ENCODE peak calls at places on chromosomes 1 and 21, in five cellular contexts. One of them, this sample, is unnamed.

GRCh38 chr1:218347316-218347712 is 2.2 kb downstream of the TGFB2 start:
- DNase-seq in Daoy: peak; percentile 55
- DNase-seq in GM23248: peak; percentile 43
- DNase-seq in head of caudate nucleus: no peak
- DNase-seq in activated T-helper 1 cell treated with anti-CD3 and anti-CD28 coated beads, Interleukin-12 subunit alpha, Interleukin-12 subunit beta, Interleukin-2, Interleukin-4 antibody, amounts not matched to agents 30 ng/mL and 10 ng/mL and 1 ng/mL, durations not matched to agents 14 hours and 24 hours and 36 hours: no peak
- DNase-seq in this sample: peak; percentile 28

GRCh38 chr21:39094847-39095525 is 88.3 kb downstream of the PSMG1 start:
- DNase-seq in GM23248: peak; percentile 47
- DNase-seq in Daoy: peak; percentile 96
- DNase-seq in head of caudate nucleus: no peak
- DNase-seq in activated T-helper 1 cell treated with anti-CD3 and anti-CD28 coated beads, Interleukin-12 subunit alpha, Interleukin-12 subunit beta, Interleukin-2, Interleukin-4 antibody, amounts not matched to agents 30 ng/mL and 10 ng/mL and 1 ng/mL, durations not matched to agents 14 hours and 24 hours and 36 hours: no peak
- DNase-seq in this sample: peak; percentile 42

GRCh38 chr1:80925130-80925780 is 875.5 kb upstream of the ADGRL2 start:
- DNase-seq in activated T-helper 1 cell treated with anti-CD3 and anti-CD28 coated beads, Interleukin-12 subunit alpha, Interleukin-12 subunit beta, Interleukin-2, Interleukin-4 antibody, amounts not matched to agents 30 ng/mL and 10 ng/mL and 1 ng/mL, durations not matched to agents 14 hours and 24 hours and 36 hours: no peak
- DNase-seq in head of caudate nucleus: no peak
- DNase-seq in GM23248: no peak
- DNase-seq in Daoy: no peak
- DNase-seq in this sample: no peak

GRCh38 chr1:35708952-35709351 is 9.7 kb downstream of the C1orf216 start:
- DNase-seq in head of caudate nucleus: no peak
- DNase-seq in GM23248: no peak
- DNase-seq in Daoy: no peak
- DNase-seq in activated T-helper 1 cell treated with anti-CD3 and anti-CD28 coated beads, Interleukin-12 subunit alpha, Interleukin-12 subunit beta, Interleukin-2, Interleukin-4 antibody, amounts not matched to agents 30 ng/mL and 10 ng/mL and 1 ng/mL, durations not matched to agents 14 hours and 24 hours and 36 hours: no peak
- DNase-seq in this sample: no peak

GRCh38 chr1:39391741-39392679 is 99.4 kb upstream of the BMP8A start:
- DNase-seq in Daoy: peak; percentile 92
- DNase-seq in activated T-helper 1 cell treated with anti-CD3 and anti-CD28 coated beads, Interleukin-12 subunit alpha, Interleukin-12 subunit beta, Interleukin-2, Interleukin-4 antibody, amounts not matched to agents 30 ng/mL and 10 ng/mL and 1 ng/mL, durations not matched to agents 14 hours and 24 hours and 36 hours: no peak
- DNase-seq in head of caudate nucleus: no peak
- DNase-seq in GM23248: peak; percentile 95
- DNase-seq in this sample: peak; percentile 92

GRCh38 chr21:15718709-15719108 is 11.1 kb upstream of the USP25 start:
- DNase-seq in head of caudate nucleus: no peak
- DNase-seq in Daoy: no peak
- DNase-seq in activated T-helper 1 cell treated with anti-CD3 and anti-CD28 coated beads, Interleukin-12 subunit alpha, Interleukin-12 subunit beta, Interleukin-2, Interleukin-4 antibody, amounts not matched to agents 30 ng/mL and 10 ng/mL and 1 ng/mL, durations not matched to agents 14 hours and 24 hours and 36 hours: no peak
- DNase-seq in GM23248: no peak
- DNase-seq in this sample: no peak

GRCh38 chr21:27564684-27565280 is 597.9 kb upstream of the ADAMTS5 start:
- DNase-seq in head of caudate nucleus: peak; percentile 50
- DNase-seq in Daoy: peak; percentile 51
- DNase-seq in GM23248: peak; percentile 55
- DNase-seq in activated T-helper 1 cell treated with anti-CD3 and anti-CD28 coated beads, Interleukin-12 subunit alpha, Interleukin-12 subunit beta, Interleukin-2, Interleukin-4 antibody, amounts not matched to agents 30 ng/mL and 10 ng/mL and 1 ng/mL, durations not matched to agents 14 hours and 24 hours and 36 hours: no peak
- DNase-seq in this sample: peak; percentile 49

GRCh38 chr1:205626216-205626615 is 5.6 kb downstream of the ELK4 start:
- DNase-seq in Daoy: no peak
- DNase-seq in GM23248: no peak
- DNase-seq in activated T-helper 1 cell treated with anti-CD3 and anti-CD28 coated beads, Interleukin-12 subunit alpha, Interleukin-12 subunit beta, Interleukin-2, Interleukin-4 antibody, amounts not matched to agents 30 ng/mL and 10 ng/mL and 1 ng/mL, durations not matched to agents 14 hours and 24 hours and 36 hours: no peak
- DNase-seq in head of caudate nucleus: no peak
- DNase-seq in this sample: no peak

GRCh38 chr1:155069551-155070391 is 6.2 kb downstream of the EFNA4 start:
- DNase-seq in activated T-helper 1 cell treated with anti-CD3 and anti-CD28 coated beads, Interleukin-12 subunit alpha, Interleukin-12 subunit beta, Interleukin-2, Interleukin-4 antibody, amounts not matched to agents 30 ng/mL and 10 ng/mL and 1 ng/mL, durations not matched to agents 14 hours and 24 hours and 36 hours: no peak
- DNase-seq in head of caudate nucleus: no peak
- DNase-seq in GM23248: no peak
- DNase-seq in Daoy: no peak
- DNase-seq in this sample: no peak

GRCh38 chr21:42190492-42190875 is 28.5 kb upstream of the ABCG1 start:
- DNase-seq in GM23248: no peak
- DNase-seq in Daoy: no peak
- DNase-seq in activated T-helper 1 cell treated with anti-CD3 and anti-CD28 coated beads, Interleukin-12 subunit alpha, Interleukin-12 subunit beta, Interleukin-2, Interleukin-4 antibody, amounts not matched to agents 30 ng/mL and 10 ng/mL and 1 ng/mL, durations not matched to agents 14 hours and 24 hours and 36 hours: no peak
- DNase-seq in head of caudate nucleus: peak; percentile 64
- DNase-seq in this sample: no peak

GRCh38 chr1:21861602-21862429 is 49.8 kb downstream of the LDLRAD2 start:
- DNase-seq in head of caudate nucleus: no peak
- DNase-seq in Daoy: peak; percentile 56
- DNase-seq in GM23248: peak; percentile 86
- DNase-seq in activated T-helper 1 cell treated with anti-CD3 and anti-CD28 coated beads, Interleukin-12 subunit alpha, Interleukin-12 subunit beta, Interleukin-2, Interleukin-4 antibody, amounts not matched to agents 30 ng/mL and 10 ng/mL and 1 ng/mL, durations not matched to agents 14 hours and 24 hours and 36 hours: no peak
- DNase-seq in this sample: peak; percentile 77

GRCh38 chr21:27424601-27425000 is 457.7 kb upstream of the ADAMTS5 start:
- DNase-seq in Daoy: peak; percentile 21
- DNase-seq in head of caudate nucleus: no peak
- DNase-seq in activated T-helper 1 cell treated with anti-CD3 and anti-CD28 coated beads, Interleukin-12 subunit alpha, Interleukin-12 subunit beta, Interleukin-2, Interleukin-4 antibody, amounts not matched to agents 30 ng/mL and 10 ng/mL and 1 ng/mL, durations not matched to agents 14 hours and 24 hours and 36 hours: no peak
- DNase-seq in GM23248: peak; percentile 50
- DNase-seq in this sample: no peak

GRCh38 chr1:75165264-75165663 is 31.1 kb downstream of the LHX8 start:
- DNase-seq in GM23248: no peak
- DNase-seq in activated T-helper 1 cell treated with anti-CD3 and anti-CD28 coated beads, Interleukin-12 subunit alpha, Interleukin-12 subunit beta, Interleukin-2, Interleukin-4 antibody, amounts not matched to agents 30 ng/mL and 10 ng/mL and 1 ng/mL, durations not matched to agents 14 hours and 24 hours and 36 hours: no peak
- DNase-seq in Daoy: no peak
- DNase-seq in head of caudate nucleus: no peak
- DNase-seq in this sample: no peak

GRCh38 chr21:15301014-15301413 is 236.2 kb upstream of the NRIP1 start:
- DNase-seq in head of caudate nucleus: no peak
- DNase-seq in Daoy: no peak
- DNase-seq in activated T-helper 1 cell treated with anti-CD3 and anti-CD28 coated beads, Interleukin-12 subunit alpha, Interleukin-12 subunit beta, Interleukin-2, Interleukin-4 antibody, amounts not matched to agents 30 ng/mL and 10 ng/mL and 1 ng/mL, durations not matched to agents 14 hours and 24 hours and 36 hours: no peak
- DNase-seq in GM23248: peak; percentile 10
- DNase-seq in this sample: peak; percentile 24

GRCh38 chr1:113396585-113396984 is 6.3 kb downstream of the MAGI3 start:
- DNase-seq in head of caudate nucleus: no peak
- DNase-seq in activated T-helper 1 cell treated with anti-CD3 and anti-CD28 coated beads, Interleukin-12 subunit alpha, Interleukin-12 subunit beta, Interleukin-2, Interleukin-4 antibody, amounts not matched to agents 30 ng/mL and 10 ng/mL and 1 ng/mL, durations not matched to agents 14 hours and 24 hours and 36 hours: no peak
- DNase-seq in GM23248: peak; percentile 90
- DNase-seq in Daoy: peak; percentile 87
- DNase-seq in this sample: peak; percentile 82

GRCh38 chr1:97668945-97669344 is 251.9 kb downstream of the DPYD start:
- DNase-seq in head of caudate nucleus: no peak
- DNase-seq in Daoy: peak; percentile 31
- DNase-seq in GM23248: peak; percentile 49
- DNase-seq in activated T-helper 1 cell treated with anti-CD3 and anti-CD28 coated beads, Interleukin-12 subunit alpha, Interleukin-12 subunit beta, Interleukin-2, Interleukin-4 antibody, amounts not matched to agents 30 ng/mL and 10 ng/mL and 1 ng/mL, durations not matched to agents 14 hours and 24 hours and 36 hours: no peak
- DNase-seq in this sample: peak; percentile 39

GRCh38 chr1:205304695-205305070 is 16.9 kb downstream of the NUAK2 start:
- DNase-seq in head of caudate nucleus: no peak
- DNase-seq in GM23248: no peak
- DNase-seq in activated T-helper 1 cell treated with anti-CD3 and anti-CD28 coated beads, Interleukin-12 subunit alpha, Interleukin-12 subunit beta, Interleukin-2, Interleukin-4 antibody, amounts not matched to agents 30 ng/mL and 10 ng/mL and 1 ng/mL, durations not matched to agents 14 hours and 24 hours and 36 hours: no peak
- DNase-seq in Daoy: no peak
- DNase-seq in this sample: peak; percentile 66

GRCh38 chr1:202017385-202018225 is 7.2 kb downstream of the ELF3 start:
- DNase-seq in head of caudate nucleus: no peak
- DNase-seq in GM23248: no peak
- DNase-seq in activated T-helper 1 cell treated with anti-CD3 and anti-CD28 coated beads, Interleukin-12 subunit alpha, Interleukin-12 subunit beta, Interleukin-2, Interleukin-4 antibody, amounts not matched to agents 30 ng/mL and 10 ng/mL and 1 ng/mL, durations not matched to agents 14 hours and 24 hours and 36 hours: no peak
- DNase-seq in Daoy: no peak
- DNase-seq in this sample: no peak

GRCh38 chr1:50491142-50491541 is 67.9 kb upstream of the DMRTA2 start:
- DNase-seq in GM23248: no peak
- DNase-seq in Daoy: no peak
- DNase-seq in activated T-helper 1 cell treated with anti-CD3 and anti-CD28 coated beads, Interleukin-12 subunit alpha, Interleukin-12 subunit beta, Interleukin-2, Interleukin-4 antibody, amounts not matched to agents 30 ng/mL and 10 ng/mL and 1 ng/mL, durations not matched to agents 14 hours and 24 hours and 36 hours: no peak
- DNase-seq in head of caudate nucleus: no peak
- DNase-seq in this sample: no peak

This sample was measured in HT1080.